ENCODE peak calls at places on chromosomes 6 and 20, in seven cellular contexts. E, D, I, T, P, W and C are unnamed samples.

GRCh38 chr20:46178891-46179290 is 60.8 kb downstream of the CD40 start:
- DNase-seq in E (no peak), D (no peak), I (no peak), T (no peak), P (no peak), W (no peak), C (no peak)

GRCh38 chr6:24720604-24721460 is 1.9 kb upstream of the C6orf62 start:
- DNase-seq in E (peak; percentile 99), D (peak; percentile 99), I (peak; percentile 97), T (peak; percentile 94), P (peak; percentile 98), W (peak; percentile 100), C (peak; percentile 98)

GRCh38 chr6:1313755-1314503 is 2.0 kb downstream of the FOXQ1 start:
- DNase-seq in E (peak; percentile 15), D (no peak), I (no peak), T (peak; percentile 70), P (no peak), W (peak; percentile 62), C (no peak)

GRCh38 chr20:23165307-23165750 is 79.2 kb upstream of the CD93 start:
- DNase-seq in E (no peak), D (no peak), I (no peak), T (no peak), P (no peak), W (no peak), C (no peak)

GRCh38 chr20:41453006-41453950 is 86.7 kb upstream of the EMILIN3 start:
- DNase-seq in E (no peak), D (no peak), I (no peak), T (no peak), P (no peak), W (no peak), C (no peak)

GRCh38 chr6:1607557-1608221 is 2.0 kb upstream of the FOXC1 start:
- DNase-seq in E (no peak), D (no peak), I (peak; percentile 75), T (no peak), P (no peak), W (peak; percentile 52), C (no peak)

GRCh38 chr6:142331601-142332000 is 29.8 kb downstream of the ADGRG6 start:
- DNase-seq in E (no peak), D (no peak), I (no peak), T (no peak), P (no peak), W (no peak), C (no peak)

GRCh38 chr6:154931741-154932424 is 63.2 kb upstream of the TIAM2 start:
- DNase-seq in E (no peak), D (no peak), I (no peak), T (no peak), P (no peak), W (peak; percentile 41), C (no peak)

GRCh38 chr20:25007491-25008305 is 15.1 kb upstream of the APMAP start:
- DNase-seq in E (no peak), D (no peak), I (no peak), T (no peak), P (no peak), W (no peak), C (no peak)

GRCh38 chr6:15065603-15066002 is 180.3 kb upstream of the JARID2 start:
- DNase-seq in E (no peak), D (no peak), I (no peak), T (no peak), P (no peak), W (no peak), C (no peak)

GRCh38 chr6:107414246-107414645 is 45.1 kb downstream of the PDSS2 start:
- DNase-seq in E (no peak), D (no peak), I (no peak), T (no peak), P (no peak), W (no peak), C (no peak)

GRCh38 chr6:13907614-13908215 is 17.0 kb upstream of the RNF182 start:
- DNase-seq in E (no peak), D (no peak), I (no peak), T (no peak), P (no peak), W (no peak), C (no peak)

GRCh38 chr6:15593798-15594197 is 69.0 kb downstream of the DTNBP1 start:
- DNase-seq in E (no peak), D (no peak), I (no peak), T (no peak), P (no peak), W (no peak), C (no peak)

GRCh38 chr20:25195962-25196700 is 619 bp downstream of the ENTPD6 start:
- DNase-seq in E (peak; percentile 28), D (peak; percentile 14), I (no peak), T (no peak), P (no peak), W (peak; percentile 42), C (no peak)

GRCh38 chr6:89989742-89990141 is 95.5 kb downstream of the GJA10 start:
- DNase-seq in E (no peak), D (no peak), I (no peak), T (no peak), P (no peak), W (no peak), C (no peak)

GRCh38 chr20:4855555-4855954 is 133.8 kb downstream of the PRND start:
- DNase-seq in E (no peak), D (no peak), I (no peak), T (no peak), P (no peak), W (no peak), C (no peak)

GRCh38 chr6:136226674-136227377 is 23.3 kb downstream of the MTFR2 start:
- DNase-seq in E (no peak), D (peak; percentile 76), I (no peak), T (no peak), P (no peak), W (peak; percentile 33), C (no peak)

GRCh38 chr6:136225496-136225895 is 24.6 kb downstream of the MTFR2 start:
- DNase-seq in E (no peak), D (no peak), I (no peak), T (no peak), P (no peak), W (no peak), C (no peak)

GRCh38 chr6:136230219-136230980 is 19.7 kb downstream of the MTFR2 start:
- DNase-seq in E (no peak), D (no peak), I (no peak), T (no peak), P (no peak), W (no peak), C (no peak)

GRCh38 chr6:136228811-136229210 is 21.3 kb downstream of the MTFR2 start:
- DNase-seq in E (no peak), D (no peak), I (no peak), T (no peak), P (no peak), W (no peak), C (no peak)

GRCh38 chr6:136226027-136226673 is 24.0 kb downstream of the MTFR2 start:
- DNase-seq in E (peak; percentile 36), D (peak; percentile 78), I (no peak), T (peak; percentile 69), P (no peak), W (peak; percentile 59), C (peak; percentile 69)
- TF ChIP-seq SIN3A in E (no peak), D (no peak), I (no peak), T (no peak), P (no peak), W (no peak), C (no peak)

GRCh38 chr6:41894366-41895299 is 542 bp downstream of the USP49 start:
- DNase-seq in E (no peak), D (peak; percentile 31), I (no peak), T (no peak), P (no peak), W (no peak), C (no peak)
- TF ChIP-seq POLR2AphosphoS5 in E (no peak), D (no peak), I (peak; percentile 49), T (no peak), P (no peak), W (no peak), C (no peak)

GRCh38 chr6:170096191-170096802 is 194.6 kb downstream of the DLL1 start:
- DNase-seq in E (no peak), D (no peak), I (no peak), T (peak; percentile 81), P (no peak), W (no peak), C (no peak)

GRCh38 chr6:170096803-170097504 is 193.9 kb downstream of the DLL1 start:
- DNase-seq in E (no peak), D (no peak), I (no peak), T (no peak), P (no peak), W (no peak), C (no peak)

GRCh38 chr6:170099387-170099786 is 191.5 kb downstream of the DLL1 start:
- DNase-seq in E (no peak), D (no peak), I (no peak), T (no peak), P (no peak), W (no peak), C (no peak)

GRCh38 chr6:170098428-170099170 is 192.3 kb downstream of the DLL1 start:
- DNase-seq in E (no peak), D (no peak), I (no peak), T (no peak), P (no peak), W (no peak), C (no peak)

GRCh38 chr6:170097505-170098427 is 193.1 kb downstream of the DLL1 start:
- DNase-seq in E (no peak), D (no peak), I (no peak), T (no peak), P (no peak), W (no peak), C (no peak)
- H3K9me3 ChIP-seq in E (no peaks in the 10 kb centered on the region), D (no peaks in the 10 kb centered on the region), I (no peaks in the 10 kb centered on the region), T (no peaks in the 10 kb centered on the region), P (no peaks in the 10 kb centered on the region), W (no peaks in the 10 kb centered on the region), C (no peaks in the 10 kb centered on the region)

DNA sequence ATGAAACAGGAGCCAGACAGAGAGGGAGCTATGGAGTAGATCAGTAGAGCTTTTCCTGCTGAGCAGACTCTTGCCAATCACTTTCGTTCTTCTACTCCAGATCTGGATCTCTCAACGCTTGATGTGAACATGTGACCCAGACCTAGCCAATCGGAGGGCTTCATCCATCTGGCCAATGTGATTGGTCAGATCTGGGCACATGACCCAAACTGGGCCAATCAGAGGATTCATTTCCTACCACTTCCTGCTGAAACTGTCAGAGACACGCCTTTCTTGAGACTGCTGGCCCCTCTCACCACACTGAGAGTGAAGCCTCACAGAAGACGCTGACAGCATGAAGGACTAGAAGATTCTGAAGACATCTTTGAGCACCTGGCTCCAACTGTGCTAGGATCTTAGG is 44.2 kb upstream of the ZMYND8 start:
- DNase-seq in E (no peak), D (peak; percentile 83), I (no peak), T (peak; percentile 34), P (no peak), W (no peak), C (no peak)
- TF ChIP-seq SIN3A in E (no peak), D (no peak), I (no peak), T (no peak), P (no peak), W (no peak), C (no peak)

DNA sequence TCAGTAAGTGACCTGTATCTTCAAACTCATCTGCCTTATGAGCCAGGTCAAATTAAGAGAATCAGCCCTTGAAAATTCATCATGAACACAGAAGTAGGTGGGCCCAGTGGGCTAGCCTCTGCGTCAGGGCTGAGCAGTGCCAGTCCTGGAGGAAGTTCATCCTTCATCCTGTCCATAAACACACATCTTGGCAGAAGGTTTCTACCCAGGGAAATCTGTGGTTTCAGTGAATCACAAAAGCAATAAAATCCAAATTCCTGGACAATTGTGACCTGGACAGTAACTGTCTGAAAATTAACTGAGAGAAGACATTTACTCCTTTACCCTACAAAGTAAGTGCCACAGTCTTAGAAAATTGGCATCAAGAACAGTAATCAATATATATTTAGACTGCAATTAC is 72.4 kb downstream of the ATG5 start:
- DNase-seq in E (no peak), D (no peak), I (no peak), T (no peak), P (no peak), W (no peak), C (no peak)
- TF ChIP-seq POLR2AphosphoS5 in E (no peak), D (no peak), I (no peak), T (peak; percentile 77), P (no peak), W (no peak), C (no peak)